ENCODE peak calls at places on chromosomes 11 and 22, in nine cellular contexts. O, K, D, B, Y, N, W, G and P are unnamed samples.
A peak's percentile ranks its signal among the peaks of the same experiment; 100 is the strongest.

GRCh38 chr11:94450061-94450460 is 43.6 kb downstream of the MRE11 start:
- DNase-seq in O (no peak), K (no peak), D (no peak), B (no peak), Y (no peak), N (peak; percentile 22), W (peak; percentile 27), G (no peak), P (no peak)

GRCh38 chr22:44735518-44736428 is 16.6 kb upstream of the ARHGAP8 start:
- DNase-seq in O (peak; percentile 92), K (peak; percentile 98), D (peak; percentile 84), B (peak; percentile 51), Y (peak; percentile 86), N (peak; percentile 60), W (no peak), G (peak; percentile 77), P (peak; percentile 89)

GRCh38 chr11:87239531-87239930 is 201.8 kb downstream of the TMEM135 start:
- DNase-seq in O (no peak), K (no peak), D (no peak), B (no peak), Y (no peak), N (no peak), W (no peak), G (no peak), P (no peak)

GRCh38 chr11:123742334-123742733 is 874 bp upstream of the ZNF202 start:
- DNase-seq in O (peak; percentile 64), K (peak; percentile 80), D (no peak), B (no peak), Y (no peak), N (peak; percentile 3), W (no peak), G (no peak), P (no peak)

GRCh38 chr11:44638032-44638431 is 72.6 kb downstream of the CD82 start:
- DNase-seq in O (no peak), K (no peak), D (peak; percentile 24), B (no peak), Y (peak; percentile 28), N (peak; percentile 41), W (no peak), G (peak; percentile 58), P (no peak)

GRCh38 chr11:21556936-21557335 is 635.9 kb upstream of the ANO5 start:
- DNase-seq in O (no peak), K (no peak), D (no peak), B (no peak), Y (no peak), N (no peak), W (peak; percentile 0), G (no peak), P (no peak)

GRCh38 chr22:46737105-46737975 is 712 bp downstream of the CERK start:
- DNase-seq in O (peak; percentile 65), K (peak; percentile 80), D (no peak), B (peak; percentile 73), Y (no peak), N (peak; percentile 36), W (peak; percentile 39), G (no peak), P (peak; percentile 89)

GRCh38 chr22:48799227-48799970 is 1028.3 kb downstream of the BRD1 start:
- DNase-seq in O (no peak), K (no peak), D (no peak), B (no peak), Y (peak; percentile 5), N (no peak), W (no peak), G (no peak), P (no peak)

GRCh38 chr11:115670538-115671200 is 166.5 kb upstream of the CADM1 start:
- DNase-seq in O (no peak), K (no peak), D (no peak), B (no peak), Y (no peak), N (no peak), W (no peak), G (no peak), P (no peak)

GRCh38 chr11:124823512-124824376 is 23.5 kb upstream of the MSANTD2 start:
- DNase-seq in O (no peak), K (no peak), D (no peak), B (no peak), Y (no peak), N (no peak), W (no peak), G (no peak), P (no peak)

GRCh38 chr11:70301191-70301590 is 30.7 kb downstream of the PPFIA1 start:
- DNase-seq in O (no peak), K (no peak), D (no peak), B (no peak), Y (no peak), N (no peak), W (no peak), G (no peak), P (no peak)

GRCh38 chr22:24107668-24108067 is 73.6 kb upstream of the SUSD2 start:
- DNase-seq in O (no peak), K (no peak), D (peak; percentile 61), B (no peak), Y (peak; percentile 93), N (peak; percentile 89), W (peak; percentile 81), G (peak; percentile 92), P (no peak)

GRCh38 chr11:76604652-76605241 is 65.8 kb downstream of the LRRC32 start:
- DNase-seq in O (no peak), K (no peak), D (peak; percentile 79), B (no peak), Y (peak; percentile 94), N (peak; percentile 85), W (peak; percentile 76), G (no peak), P (no peak)

GRCh38 chr22:20607157-20607907 is 99.9 kb downstream of the MED15 start:
- DNase-seq in O (peak; percentile 27), K (peak; percentile 68), D (no peak), B (no peak), Y (no peak), N (no peak), W (no peak), G (no peak), P (no peak)

GRCh38 chr11:14075118-14075601 is 112.6 kb downstream of the SPON1 start:
- DNase-seq in O (peak; percentile 42), K (peak; percentile 64), D (no peak), B (no peak), Y (no peak), N (no peak), W (peak; percentile 55), G (no peak), P (no peak)

GRCh38 chr11:75241906-75242644 is 1.5 kb downstream of the TPBGL start:
- DNase-seq in O (peak; percentile 34), K (no peak), D (peak; percentile 11), B (no peak), Y (peak; percentile 50), N (no peak), W (no peak), G (no peak), P (no peak)

GRCh38 chr22:45154383-45154782 is 9.3 kb upstream of the NUP50 start:
- DNase-seq in O (no peak), K (no peak), D (no peak), B (no peak), Y (no peak), N (peak; percentile 81), W (peak; percentile 65), G (no peak), P (no peak)

DNA sequence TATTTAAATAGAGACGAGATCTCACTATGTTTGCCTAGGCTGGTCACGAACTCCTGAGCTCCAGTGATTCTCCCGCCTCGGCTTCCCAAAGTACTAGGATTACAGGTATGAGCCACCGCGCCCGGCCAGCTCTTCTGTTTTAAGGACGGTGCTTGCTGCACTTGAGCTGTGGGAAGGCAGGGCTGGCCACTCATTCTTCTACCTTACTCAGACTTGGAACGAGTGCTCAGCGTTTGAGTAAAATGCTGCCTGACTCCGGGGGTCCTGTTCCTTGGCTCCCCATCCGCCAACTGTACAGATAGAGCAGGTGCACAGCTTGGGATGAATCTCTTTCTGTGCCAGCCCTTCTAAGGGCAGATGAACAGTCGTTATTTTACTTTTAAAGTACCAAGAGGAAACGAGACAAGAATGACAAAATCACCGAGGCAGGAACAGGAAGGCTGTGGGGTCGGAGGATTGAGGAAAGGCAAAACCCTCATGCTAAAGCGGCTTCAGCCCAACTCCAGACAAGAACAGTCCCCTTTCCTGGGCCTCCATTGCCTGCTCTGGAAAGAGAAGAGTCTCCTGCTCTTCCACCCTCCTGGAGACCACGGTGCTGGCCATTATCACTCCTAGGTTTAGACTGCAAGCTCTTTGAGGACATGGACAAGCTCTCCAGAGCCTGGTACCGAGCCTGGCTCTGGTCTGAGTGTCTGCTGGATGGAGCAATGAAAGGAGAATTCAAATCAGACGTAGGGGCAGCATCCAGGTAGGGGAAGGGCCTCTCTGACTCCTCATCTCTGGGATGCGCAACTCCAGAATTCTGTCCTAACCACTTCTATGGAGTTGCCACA is 1.0 kb upstream of the SUN2 start:
- DNase-seq in O (no peak), K (no peak), D (no peak), B (no peak), Y (no peak), N (no peak), W (peak; percentile 9), G (no peak), P (no peak)
- H3K27ac ChIP-seq in O (no peak overlapping the region), K (no peak overlapping the region), D (peak overlapping the region; percentile 98), B (no peak overlapping the region), Y (no peak overlapping the region), N (no peak overlapping the region), W (no peak overlapping the region), G (peak overlapping the region; percentile 98), P (no peak overlapping the region)

GRCh38 chr11:100892886-100893285 is 205.8 kb downstream of the ARHGAP42 start:
- DNase-seq in O (no peak), K (no peak), D (no peak), B (no peak), Y (no peak), N (no peak), W (no peak), G (no peak), P (no peak)
- H3K27ac ChIP-seq in O (no peak overlapping the region), K (no peak overlapping the region), D (no peak overlapping the region), B (no peak overlapping the region), Y (no peak overlapping the region), N (no peak overlapping the region), W (no peak overlapping the region), G (no peak overlapping the region), P (no peak overlapping the region)

DNA sequence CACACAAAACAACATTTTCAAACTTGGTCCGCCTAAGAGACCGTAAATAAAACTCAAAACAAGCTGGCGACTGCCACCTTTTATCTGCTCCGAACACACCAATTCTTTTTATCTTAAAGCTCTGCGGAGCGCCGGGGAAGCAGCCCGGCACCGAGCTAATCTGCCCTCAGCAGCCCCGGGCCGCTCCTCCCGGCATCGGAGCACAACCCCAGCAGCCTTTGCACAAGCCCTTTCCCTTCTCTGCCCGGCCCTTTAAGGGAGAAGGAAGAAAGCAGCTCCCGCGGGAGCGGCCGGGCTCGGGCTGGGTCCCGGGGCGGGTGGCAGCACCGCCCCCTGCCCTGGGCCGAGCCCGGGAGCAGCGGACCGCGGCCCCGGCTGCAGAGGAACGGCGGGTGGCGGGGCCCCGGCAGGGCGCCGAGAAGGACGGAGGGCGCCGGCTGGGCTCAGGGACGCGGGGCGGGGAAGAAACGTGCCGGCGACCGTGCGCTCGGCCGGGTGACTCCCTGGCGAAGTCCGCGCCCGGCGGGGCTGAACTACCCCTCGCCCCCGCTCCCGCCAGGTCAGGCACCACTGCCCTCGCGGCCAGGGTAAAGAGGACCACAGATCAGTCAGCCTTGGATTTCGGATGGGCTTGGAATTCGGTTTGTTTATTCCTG is 133.5 kb upstream of the C11orf58 start:
- DNase-seq in O (peak; percentile 53), K (peak; percentile 80), D (peak; percentile 54), B (peak; percentile 34), Y (peak; percentile 58), N (peak; percentile 59), W (peak; percentile 45), G (no peak), P (no peak)
- H3K27ac ChIP-seq in O (no peak overlapping the region), K (no peak overlapping the region), D (peak overlapping the region; percentile 87), B (no peak overlapping the region), Y (peak overlapping the region; percentile 52), N (peak overlapping the region; percentile 14), W (peak overlapping the region; percentile 82), G (peak overlapping the region; percentile 98), P (no peak overlapping the region)

GRCh38 chr22:25389541-25389919 is 170.1 kb downstream of the CRYBB2 start:
- DNase-seq in O (no peak), K (no peak), D (no peak), B (no peak), Y (no peak), N (no peak), W (no peak), G (no peak), P (no peak)
- H3K27ac ChIP-seq in O (peak overlapping the region; percentile 5), K (no peak overlapping the region), D (no peak overlapping the region), B (no peak overlapping the region), Y (no peak overlapping the region), N (no peak overlapping the region), W (no peak overlapping the region), G (no peak overlapping the region), P (no peak overlapping the region)